ENCODE peak calls at places on chromosomes 1 and 21, in eight cellular contexts. E, B, M, Q, J, F, S and Z are unnamed samples. For H3K27me3 and H3K36me3, the result is how much of the 10 kb centered on the place peaks cover.

GRCh38 chr1:225662155-225662554 is 9.2 kb upstream of the ENAH start:
- DNase-seq in B (no peak), F (no peak), J (no peak), E (no peak), S (no peak), Q (no peak), M (no peak), Z (no peak)

GRCh38 chr1:20076695-20077461 is 6.9 kb downstream of the PLA2G5 start:
- DNase-seq in Q (no peak), F (no peak), E (peak), M (no peak), S (no peak), B (no peak), J (no peak), Z (no peak)

GRCh38 chr1:113912594-113913311 is 7.6 kb downstream of the DCLRE1B start:
- DNase-seq in J (no peak), B (no peak), Q (no peak), E (no peak), M (no peak), F (no peak), S (no peak), Z (peak)

GRCh38 chr1:153697873-153698647 is 19.6 kb downstream of the NPR1 start:
- DNase-seq in E (no peak), B (peak), J (no peak), Q (peak), S (no peak), M (no peak), F (peak), Z (no peak)

GRCh38 chr1:184214128-184214527 is 162.6 kb downstream of the TSEN15 start:
- DNase-seq in S (no peak), F (no peak), M (no peak), Q (no peak), E (no peak), B (peak), J (no peak), Z (no peak)

GRCh38 chr1:20211511-20211931 is 25.2 kb upstream of the PLA2G2C start:
- DNase-seq in S (no peak), E (peak), Q (no peak), F (peak), M (no peak), J (peak), B (no peak), Z (peak)

GRCh38 chr1:235708390-235708962 is 58.9 kb upstream of the GNG4 start:
- DNase-seq in M (no peak), E (peak), J (peak), S (no peak), Q (no peak), F (peak), B (no peak), Z (peak)

GRCh38 chr1:83854456-83854855 is 144.5 kb downstream of the TTLL7 start:
- DNase-seq in F (no peak), S (no peak), E (no peak), M (no peak), J (no peak), B (no peak), Q (no peak), Z (no peak)

GRCh38 chr1:11143907-11144306 is 44.2 kb upstream of the EXOSC10 start:
- DNase-seq in Q (no peak), B (no peak), E (no peak), F (no peak), J (no peak), M (no peak), S (no peak), Z (no peak)

GRCh38 chr21:42653492-42654061 is at the start of gene PDE9A:
- DNase-seq in B (peak), J (no peak), Q (peak), E (no peak), F (peak), S (peak), M (no peak), Z (no peak)

GRCh38 chr1:67100833-67101232 is 33.9 kb downstream of the C1orf141 start:
- DNase-seq in F (no peak), M (no peak), S (no peak), E (no peak), J (no peak), B (no peak), Q (no peak), Z (no peak)

GRCh38 chr1:9784508-9785133 is 39.1 kb downstream of the CLSTN1 start:
- DNase-seq in S (peak), M (peak), B (no peak), E (peak), Q (peak), J (peak), F (peak), Z (no peak)

GRCh38 chr1:179083031-179083345 is 1.1 kb downstream of the TOR3A start:
- DNase-seq in B (no peak), E (peak), S (no peak), J (no peak), F (no peak), Q (no peak), M (peak), Z (peak)

GRCh38 chr21:43025636-43026180 is 49.9 kb downstream of the CBS start:
- DNase-seq in J (peak), E (no peak), F (no peak), B (no peak), M (no peak), S (peak), Q (no peak), Z (no peak)

GRCh38 chr1:230639714-230640209 is 2.5 kb upstream of the COG2 start:
- DNase-seq in S (no peak), M (no peak), B (no peak), J (no peak), E (no peak), Q (no peak), F (no peak), Z (no peak)

GRCh38 chr1:197787056-197787455 is 11.8 kb upstream of the DENND1B start:
- DNase-seq in E (peak), J (peak), B (no peak), S (no peak), M (no peak), F (no peak), Q (no peak), Z (peak)

GRCh38 chr1:211335507-211336157 is 9.0 kb downstream of the TRAF5 start:
- DNase-seq in M (peak), J (no peak), F (peak), Q (no peak), S (no peak), B (no peak), E (no peak), Z (no peak)

GRCh38 chr21:15775291-15775690 is 45.5 kb downstream of the USP25 start:
- DNase-seq in J (no peak), E (no peak), S (no peak), F (no peak), Q (no peak), M (no peak), B (no peak), Z (peak)

GRCh38 chr21:37281579-37281978 is 14.4 kb upstream of the VPS26C start:
- DNase-seq in M (no peak), F (no peak), J (no peak), S (no peak), B (no peak), E (no peak), Q (no peak), Z (no peak)

GRCh38 chr1:33880298-33880697 is 16.4 kb downstream of the HMGB4 start:
- DNase-seq in B (no peak), J (no peak), Q (no peak), S (no peak), F (no peak), M (no peak), E (no peak), Z (peak)

GRCh38 chr1:91872560-91873081 is 13.3 kb downstream of the TGFBR3 start:
- DNase-seq in S (no peak), E (peak), Q (no peak), B (no peak), J (peak), M (peak), F (no peak), Z (no peak)

GRCh38 chr1:186375929-186376330 is 292 bp downstream of the ODR4 start:
- DNase-seq in S (no peak), F (no peak), E (no peak), M (no peak), B (no peak), J (no peak), Q (no peak), Z (no peak)

GRCh38 chr1:100552922-100553321 is 15.0 kb downstream of the GPR88 start:
- DNase-seq in B (no peak), J (no peak), S (no peak), E (no peak), M (no peak), F (no peak), Q (no peak), Z (no peak)

GRCh38 chr1:22673486-22674409 is 20.7 kb downstream of the C1QB start:
- DNase-seq in S (peak), E (peak), F (peak), B (no peak), J (no peak), Q (peak), M (no peak), Z (peak)
- H3K27me3 ChIP-seq in S (under half), E (under half), F (under half), B (under half), J (under half), Q (under half), M (under half), Z (under half)

GRCh38 chr21:45999581-46000181 is 18.1 kb downstream of the COL6A1 start:
- DNase-seq in E (no peak), F (no peak), Q (no peak), B (no peak), M (peak), S (no peak), J (no peak), Z (no peak)
- H3K36me3 ChIP-seq in E (under half), F (under half), Q (under half), B (under half), M (under half), S (under half), J (under half), Z (half or more)

GRCh38 chr1:223726380-223727001 is 14.2 kb downstream of the CAPN2 start:
- DNase-seq in S (peak), B (peak), M (peak), Q (peak), J (peak), F (peak), E (peak), Z (peak)
- H3K4me3 ChIP-seq in S (no peak), B (no peak), M (no peak), Q (no peak), J (no peak), F (no peak), E (no peak), Z (no peak)

GRCh38 chr1:41919131-41919530 is 409 bp upstream of the HIVEP3 start:
- DNase-seq in J (no peak), B (no peak), E (no peak), Q (no peak), M (no peak), F (no peak), S (no peak), Z (no peak)
- H3K27me3 ChIP-seq in J (under half), B (under half), E (under half), Q (under half), M (under half), F (under half), S (under half), Z (under half)

DNA sequence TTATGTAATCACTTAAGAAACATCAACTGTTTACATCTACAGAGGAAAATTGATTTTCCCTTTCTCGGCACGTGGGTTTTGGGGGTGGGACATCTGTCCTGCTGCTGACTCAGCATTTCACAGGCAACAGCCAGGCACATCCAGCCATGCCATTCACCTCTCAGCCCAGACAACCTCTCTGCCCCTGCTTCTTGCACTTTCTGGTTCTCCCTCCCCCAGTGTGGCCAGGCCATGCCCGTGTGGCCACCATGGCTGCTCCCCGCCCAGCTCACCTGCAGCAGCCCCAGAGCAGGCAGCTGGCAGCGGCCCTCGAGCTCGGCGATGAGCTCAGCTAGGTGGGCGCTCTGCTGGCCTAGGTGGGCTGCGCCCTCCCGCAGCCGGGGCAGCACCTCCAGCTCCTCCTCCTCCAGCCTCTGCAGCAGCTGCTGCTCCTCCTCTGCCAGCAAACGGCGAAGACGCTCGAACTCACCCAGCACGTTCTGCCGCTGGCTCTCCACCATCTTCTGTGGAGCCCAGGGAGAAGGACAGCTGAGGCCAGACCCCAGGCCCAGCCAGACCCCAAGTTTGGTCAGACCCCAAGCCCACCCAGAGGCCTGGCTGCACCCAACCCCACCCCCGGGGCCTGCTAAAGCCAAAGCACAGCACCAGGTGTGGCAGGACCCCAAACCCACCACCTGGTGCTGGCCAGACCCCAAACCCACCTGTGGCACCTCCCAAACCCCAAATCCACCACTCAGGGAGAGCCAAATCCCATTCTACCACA is 5.8 kb downstream of the TRIM11 start:
- DNase-seq in B (no peak), F (peak), E (no peak), M (no peak), Q (no peak), J (no peak), S (no peak), Z (no peak)
- H3K36me3 ChIP-seq in B (half or more), F (under half), E (under half), M (half or more), Q (under half), J (under half), S (under half), Z (half or more)

GRCh38 chr1:39411526-39411925 is 79.9 kb upstream of the BMP8A start:
- DNase-seq in Q (no peak), J (no peak), E (no peak), F (no peak), B (no peak), S (no peak), M (no peak), Z (no peak)

GRCh38 chr1:39412892-39413291 is 78.5 kb upstream of the BMP8A start:
- DNase-seq in J (no peak), F (no peak), B (no peak), M (no peak), E (no peak), Q (no peak), S (no peak), Z (no peak)

GRCh38 chr1:39412079-39412478 is 79.4 kb upstream of the BMP8A start:
- DNase-seq in Q (no peak), J (no peak), B (no peak), F (no peak), M (no peak), E (no peak), S (no peak), Z (no peak)

GRCh38 chr1:39416609-39417008 is 74.8 kb upstream of the BMP8A start:
- DNase-seq in S (no peak), J (no peak), F (no peak), M (no peak), E (no peak), Q (no peak), B (no peak), Z (no peak)

DNA sequence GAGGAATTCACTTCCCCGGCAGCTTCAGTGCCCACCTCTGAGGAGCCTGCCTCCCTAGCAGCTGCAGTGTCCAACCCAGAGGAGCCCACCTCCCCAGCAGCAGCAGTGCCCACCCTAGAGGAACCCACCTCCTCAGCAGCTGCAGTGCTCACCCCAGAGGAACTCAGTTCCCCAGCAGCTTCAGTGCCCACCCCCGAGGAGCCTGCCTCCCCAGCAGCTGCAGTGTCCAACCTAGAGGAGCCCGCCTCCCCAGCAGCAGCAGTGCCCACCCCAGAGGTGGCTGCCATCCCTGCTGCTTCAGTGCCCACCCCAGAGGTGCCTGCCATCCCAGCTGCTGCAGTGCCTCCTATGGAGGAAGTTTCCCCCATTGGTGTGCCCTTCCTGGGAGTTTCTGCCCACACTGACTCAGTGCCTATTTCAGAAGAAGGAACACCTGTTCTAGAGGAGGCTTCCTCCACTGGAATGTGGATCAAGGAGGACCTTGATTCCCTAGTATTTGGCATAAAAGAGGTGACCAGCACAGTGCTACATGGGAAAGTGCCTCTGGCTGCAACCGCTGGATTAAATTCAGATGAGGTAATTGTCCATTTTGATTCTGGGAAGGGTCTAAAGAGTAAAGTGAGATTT is 77.4 kb upstream of the BMP8A start:
- DNase-seq in E (no peak), J (no peak), F (no peak), M (no peak), S (no peak), Q (no peak), B (no peak), Z (no peak)
- H3K4me3 ChIP-seq in E (no peak), J (no peak), F (no peak), M (no peak), S (peak), Q (no peak), B (peak), Z (no peak)

GRCh38 chr1:2894381-2895041 is 93.0 kb upstream of the TTC34 start:
- DNase-seq in E (no peak), M (peak), F (no peak), J (no peak), S (no peak), B (no peak), Q (no peak), Z (no peak)
- H3K27me3 ChIP-seq in E (under half), M (under half), F (under half), J (half or more), S (under half), B (under half), Q (under half), Z (under half)

GRCh38 chr1:180982424-180982823 is 40.2 kb downstream of the STX6 start:
- DNase-seq in E (no peak), Q (no peak), B (no peak), F (no peak), J (no peak), M (no peak), S (no peak), Z (no peak)
- H3K36me3 ChIP-seq in E (under half), Q (half or more), B (half or more), F (under half), J (under half), M (under half), S (under half), Z (under half)

DNA sequence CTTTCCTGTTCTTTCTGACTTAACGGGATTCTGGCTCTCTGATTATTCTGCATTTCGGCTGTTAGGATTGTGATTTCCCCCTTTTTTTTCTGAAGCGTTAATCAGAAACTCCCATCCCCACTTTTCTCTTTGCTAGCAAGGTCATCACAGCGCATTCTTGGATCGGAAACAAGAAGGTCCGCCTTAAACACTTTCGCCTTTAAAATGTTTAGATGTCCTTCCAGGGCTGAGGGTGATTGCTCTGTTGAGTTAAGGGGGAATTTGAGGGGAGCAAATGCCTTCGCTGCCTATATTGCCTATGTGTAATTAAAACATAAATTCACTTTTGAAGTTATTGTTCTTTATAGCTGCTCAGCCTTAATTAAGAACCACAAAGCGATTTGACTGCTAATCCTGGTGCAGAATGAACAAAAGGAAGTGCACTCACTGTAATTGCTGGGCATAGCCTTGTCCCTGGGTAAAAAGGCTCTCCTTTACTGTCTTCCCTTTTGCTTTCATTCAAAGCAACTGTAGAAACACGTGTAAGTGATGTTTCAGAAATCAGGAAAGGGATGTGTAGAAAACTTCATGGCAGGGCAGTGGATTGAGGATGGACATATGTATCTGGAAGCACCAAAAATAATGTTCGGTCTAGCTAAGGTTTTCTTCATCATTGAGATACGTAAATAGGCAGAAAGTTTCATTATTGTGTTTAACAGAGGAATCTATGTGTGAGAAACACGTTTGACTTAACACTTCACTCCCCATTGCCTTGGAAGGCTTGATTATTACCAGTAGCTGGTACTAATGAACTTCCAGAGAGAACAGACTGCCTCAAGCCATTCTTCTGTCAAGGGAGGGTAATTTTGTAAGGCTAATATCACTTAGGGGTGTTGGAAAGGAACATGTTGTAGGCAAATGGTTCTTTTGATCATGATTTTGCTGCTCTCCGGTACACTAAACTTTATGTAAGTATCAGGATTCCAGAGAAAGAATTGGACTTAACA is 1.4 kb downstream of the LAMC1 start:
- DNase-seq in B (no peak), J (no peak), Q (no peak), M (no peak), S (peak), F (no peak), E (peak), Z (no peak)
- H3K4me3 ChIP-seq in B (peak), J (peak), Q (peak), M (no peak), S (peak), F (peak), E (peak), Z (peak)